ENCODE peak calls at places on chromosome 17, in seven cellular contexts. Q, C, W, H, K, F and D are unnamed samples.

GRCh38 chr17:8621585-8621984 is 8.9 kb downstream of the MYH10 start:
- DNase-seq in F (no peak), H (no peak), K (peak), Q (no peak), W (peak), C (no peak), D (peak)

GRCh38 chr17:8464941-8465340 is 29.3 kb downstream of the NDEL1 start:
- DNase-seq in H (no peak), C (no peak), F (no peak), Q (no peak), W (no peak), K (no peak), D (no peak)

GRCh38 chr17:74271902-74272563 is 2.0 kb upstream of the DNAI2 start:
- DNase-seq in C (no peak), F (no peak), H (no peak), Q (no peak), K (peak), W (no peak), D (no peak)

GRCh38 chr17:82592289-82592683 is 56.0 kb downstream of the WDR45B start:
- DNase-seq in W (no peak), Q (no peak), H (no peak), F (no peak), C (no peak), K (no peak), D (peak)

GRCh38 chr17:81514735-81515529 is 2.3 kb upstream of the ACTG1 start:
- DNase-seq in Q (peak), H (peak), C (peak), K (peak), W (peak), F (peak), D (peak)

GRCh38 chr17:2084129-2084765 is 29.3 kb downstream of the HIC1 start:
- DNase-seq in K (peak), C (no peak), F (no peak), Q (peak), W (no peak), H (no peak), D (peak)

GRCh38 chr17:81552244-81553017 is at the start of gene FAAP100:
- DNase-seq in Q (peak), F (peak), H (peak), W (peak), C (peak), K (peak), D (peak)

GRCh38 chr17:1713878-1714487 is 3.8 kb upstream of the TLCD2 start:
- DNase-seq in W (no peak), C (peak), F (no peak), H (no peak), K (peak), Q (no peak), D (peak)

GRCh38 chr17:29883497-29883896 is 46.5 kb downstream of the SSH2 start:
- DNase-seq in W (no peak), K (no peak), H (no peak), C (no peak), F (no peak), Q (no peak), D (no peak)

GRCh38 chr17:45294506-45294905 is 22.3 kb downstream of the MAP3K14 start:
- DNase-seq in Q (no peak), W (no peak), F (no peak), K (peak), C (no peak), H (no peak), D (peak)

GRCh38 chr17:44917456-44917855 is 2.2 kb upstream of the GFAP start:
- DNase-seq in H (no peak), F (no peak), Q (no peak), C (no peak), W (no peak), K (no peak), D (no peak)

GRCh38 chr17:61783556-61784304 is 79.6 kb downstream of the BRIP1 start:
- DNase-seq in H (peak), F (no peak), W (no peak), Q (no peak), K (no peak), C (no peak), D (no peak)

GRCh38 chr17:79612468-79613194 is 1.8 kb upstream of the RBFOX3 start:
- DNase-seq in H (peak), Q (no peak), C (peak), K (peak), F (peak), W (peak), D (peak)

GRCh38 chr17:6862822-6863221 is 31.3 kb upstream of the TEKT1 start:
- DNase-seq in H (no peak), K (no peak), C (no peak), Q (no peak), W (peak), F (no peak), D (no peak)

GRCh38 chr17:69869667-69870066 is 205.4 kb upstream of the KCNJ16 start:
- DNase-seq in W (no peak), C (no peak), H (peak), F (no peak), K (no peak), Q (no peak), D (no peak)